ENCODE peak calls at places on chromosomes 1 and 21, in seven cellular contexts. M, U, C, F, O, A and N are unnamed samples.
A peak's percentile ranks its signal among the peaks of the same experiment; 100 is the strongest.

GRCh38 chr21:46551636-46552241 is 53.1 kb downstream of the S100B start:
- DNase-seq in F (peak; percentile 15), A (no peak), U (no peak), O (peak; percentile 24), M (no peak), C (no peak), N (peak; percentile 21)

GRCh38 chr1:2590233-2591141 is 3.9 kb downstream of the PRXL2B start:
- DNase-seq in U (no peak), A (no peak), O (no peak), M (no peak), F (no peak), C (no peak), N (no peak)

GRCh38 chr1:65393345-65393744 is 27.1 kb upstream of the LEPR start:
- DNase-seq in U (no peak), O (no peak), F (no peak), C (peak; percentile 73), A (no peak), M (peak; percentile 4), N (peak; percentile 1)

GRCh38 chr1:158830904-158831507 is at the start of gene MNDA:
- DNase-seq in C (peak; percentile 64), M (no peak), O (no peak), F (no peak), A (no peak), U (no peak), N (no peak)

GRCh38 chr1:7334475-7335035 is 436.5 kb upstream of the VAMP3 start:
- DNase-seq in C (no peak), U (no peak), A (peak; percentile 34), O (no peak), M (peak; percentile 31), F (no peak), N (no peak)

GRCh38 chr1:26521669-26522030 is 7.9 kb upstream of the RPS6KA1 start:
- DNase-seq in C (no peak), F (no peak), U (no peak), O (no peak), A (no peak), M (no peak), N (no peak)

GRCh38 chr1:207397525-207397926 is 56.6 kb upstream of the CR2 start:
- DNase-seq in A (no peak), O (no peak), M (no peak), F (no peak), U (no peak), C (no peak), N (no peak)

GRCh38 chr1:63651110-63651776 is 58.0 kb downstream of the PGM1 start:
- DNase-seq in U (no peak), O (no peak), M (no peak), C (no peak), F (peak; percentile 33), A (no peak), N (no peak)

GRCh38 chr21:43929217-43929971 is 64.4 kb downstream of the AGPAT3 start:
- DNase-seq in M (no peak), C (no peak), O (no peak), U (peak; percentile 4), A (peak; percentile 83), F (no peak), N (no peak)

GRCh38 chr1:209810783-209811182 is 4.8 kb upstream of the IRF6 start:
- DNase-seq in M (no peak), A (no peak), F (no peak), U (no peak), C (no peak), O (no peak), N (no peak)

GRCh38 chr1:101448018-101448417 is 211.2 kb downstream of the S1PR1 start:
- DNase-seq in A (no peak), U (no peak), C (no peak), F (no peak), O (no peak), M (no peak), N (no peak)